ENCODE peak calls at places on chromosomes 12 and 14, in five cellular contexts. G is colonic mucosa, A is tibial nerve, E is kidney epithelial cell, X is SK-N-SH. K is an unnamed sample.

GRCh38 chr12:4107436-4107878 is 166.1 kb upstream of the CCND2 start:
- DNase-seq in A (peak; percentile 74), X (peak; percentile 29), G (peak; percentile 70), E (no peak), K (peak; percentile 72)

GRCh38 chr14:104105071-104105821 is 19.7 kb downstream of the ASPG start:
- DNase-seq in E (no peak), A (no peak), X (no peak), G (peak; percentile 41), K (peak; percentile 5)

GRCh38 chr12:57810450-57810849 is 8.1 kb downstream of the AVIL start:
- DNase-seq in G (no peak), E (peak; percentile 44), A (no peak), X (no peak), K (peak; percentile 71)

GRCh38 chr12:131929530-131930456 is 717 bp downstream of the PUS1 start:
- DNase-seq in E (no peak), A (no peak), G (peak; percentile 44), X (peak; percentile 73), K (peak; percentile 26)

GRCh38 chr12:131631230-131631629 is 79.7 kb upstream of the SFSWAP start:
- DNase-seq in X (no peak), A (no peak), G (no peak), E (no peak), K (no peak)

GRCh38 chr12:9223830-9224229 is 15.6 kb upstream of the PZP start:
- DNase-seq in X (no peak), A (no peak), E (no peak), G (no peak), K (no peak)

GRCh38 chr12:104276192-104277131 is 27.1 kb upstream of the EID3 start:
- DNase-seq in G (peak; percentile 32), X (no peak), E (no peak), A (no peak), K (no peak)

GRCh38 chr14:92677087-92677668 is 71.2 kb downstream of the LGMN start:
- DNase-seq in X (no peak), G (no peak), E (no peak), A (no peak), K (no peak)

GRCh38 chr12:57864811-57865751 is 18.6 kb upstream of the CTDSP2 start:
- DNase-seq in G (peak; percentile 78), X (no peak), A (peak; percentile 67), E (no peak), K (peak; percentile 100)

GRCh38 chr12:118850244-118850825 is 131.0 kb upstream of the SRRM4 start:
- DNase-seq in X (peak; percentile 16), A (no peak), E (no peak), G (no peak), K (peak; percentile 21)

GRCh38 chr12:66688836-66689439 is 10.1 kb upstream of the GRIP1 start:
- DNase-seq in E (no peak), A (no peak), G (peak; percentile 21), X (peak; percentile 4), K (peak; percentile 55)

GRCh38 chr12:89251326-89252237 is 100.7 kb downstream of the DUSP6 start:
- DNase-seq in E (no peak), G (no peak), A (no peak), X (no peak), K (no peak)

GRCh38 chr12:68882251-68882964 is 50.6 kb downstream of the CPM start:
- DNase-seq in E (no peak), X (no peak), A (no peak), G (no peak), K (no peak)

GRCh38 chr12:10497602-10498001 is 8.1 kb upstream of the EIF2S3B start:
- DNase-seq in G (no peak), E (no peak), X (no peak), A (no peak), K (no peak)

GRCh38 chr12:105698047-105698446 is 367.6 kb downstream of the C12orf75 start:
- DNase-seq in G (no peak), E (no peak), X (no peak), A (no peak), K (peak; percentile 19)

GRCh38 chr14:60616326-60617044 is 32.8 kb downstream of the SIX1 start:
- DNase-seq in X (no peak), A (no peak), G (no peak), E (no peak), K (no peak)

GRCh38 chr12:95168746-95169145 is 48.5 kb downstream of the FGD6 start:
- DNase-seq in X (no peak), A (no peak), E (no peak), G (no peak), K (peak; percentile 20)

GRCh38 chr12:94717112-94717511 is 66.8 kb upstream of the TMCC3 start:
- DNase-seq in E (no peak), A (no peak), X (no peak), G (no peak), K (no peak)

GRCh38 chr14:96297000-96297399 is 41.0 kb downstream of the BDKRB1 start:
- DNase-seq in A (no peak), E (no peak), G (no peak), X (peak; percentile 31), K (no peak)

GRCh38 chr12:109740694-109741245 is 27.1 kb downstream of the FAM222A start:
- DNase-seq in A (no peak), X (peak; percentile 10), G (no peak), E (no peak), K (no peak)

DNA sequence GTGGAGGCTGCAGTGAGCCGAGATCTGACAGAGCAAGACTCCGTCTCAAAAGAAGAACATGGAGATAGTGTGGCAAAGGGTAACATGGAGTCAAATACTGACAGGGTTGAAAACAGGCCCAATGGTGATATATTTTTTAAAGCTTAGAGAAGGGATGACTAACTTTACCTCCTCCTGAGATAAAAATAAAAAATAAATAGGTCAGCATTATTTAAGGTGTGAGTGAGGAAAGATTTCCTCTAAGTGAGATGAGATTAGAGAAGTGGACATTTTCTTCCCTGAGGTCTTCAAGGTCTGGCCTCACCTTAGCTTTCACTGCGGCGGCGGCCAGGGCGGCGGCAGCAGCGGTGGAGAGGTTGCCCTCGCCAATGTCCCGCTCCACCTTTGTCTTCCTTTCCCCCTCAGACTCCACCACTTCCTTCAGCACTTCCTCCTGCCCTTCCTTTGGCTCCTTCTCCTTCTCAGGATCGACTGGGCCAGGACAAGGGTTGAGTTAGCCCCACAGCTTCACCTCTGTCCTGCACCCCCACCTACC is 11.1 kb downstream of the MYL6 start:
- DNase-seq in X (no peak), A (no peak), G (no peak), E (no peak), K (no peak)
- H3K36me3 ChIP-seq in X (peaks cover 53% of the 10 kb centered on the region), A (peaks cover 100% of the 10 kb centered on the region), G (peaks cover 27% of the 10 kb centered on the region), E (peaks cover 7% of the 10 kb centered on the region), K (peaks cover 73% of the 10 kb centered on the region)

GRCh38 chr12:124465473-124465872 is 101.9 kb downstream of the NCOR2 start:
- DNase-seq in G (no peak), A (no peak), X (no peak), E (no peak), K (no peak)
- H3K4me3 ChIP-seq in G (no peak overlapping the region), A (no peak overlapping the region), X (no peak overlapping the region), E (no peak overlapping the region), K (no peak overlapping the region)

GRCh38 chr12:46360908-46361666 is 11.5 kb downstream of the SLC38A2 start:
- DNase-seq in A (no peak), G (no peak), E (no peak), X (no peak), K (no peak)
- H3K36me3 ChIP-seq in A (peaks cover 73% of the 10 kb centered on the region), G (peaks cover 35% of the 10 kb centered on the region), E (peaks cover 5% of the 10 kb centered on the region), X (peaks cover 73% of the 10 kb centered on the region), K (peaks cover 77% of the 10 kb centered on the region)

GRCh38 chr14:33733721-33734120 is 217.2 kb downstream of the EGLN3 start:
- DNase-seq in X (no peak), A (no peak), E (no peak), G (no peak), K (no peak)

GRCh38 chr14:33736979-33737378 is 213.9 kb downstream of the EGLN3 start:
- DNase-seq in E (no peak), X (no peak), A (no peak), G (no peak), K (no peak)

GRCh38 chr14:33736299-33736698 is 214.6 kb downstream of the EGLN3 start:
- DNase-seq in E (no peak), X (no peak), G (no peak), A (no peak), K (no peak)

GRCh38 chr14:33733310-33733709 is 217.6 kb downstream of the EGLN3 start:
- DNase-seq in E (no peak), X (no peak), A (no peak), G (no peak), K (no peak)

GRCh38 chr14:33734387-33734786 is 216.5 kb downstream of the EGLN3 start:
- DNase-seq in E (no peak), X (no peak), A (no peak), G (no peak), K (no peak)
- H3K4me3 ChIP-seq in E (no peak overlapping the region), X (no peak overlapping the region), A (no peak overlapping the region), G (no peak overlapping the region), K (no peak overlapping the region)

DNA sequence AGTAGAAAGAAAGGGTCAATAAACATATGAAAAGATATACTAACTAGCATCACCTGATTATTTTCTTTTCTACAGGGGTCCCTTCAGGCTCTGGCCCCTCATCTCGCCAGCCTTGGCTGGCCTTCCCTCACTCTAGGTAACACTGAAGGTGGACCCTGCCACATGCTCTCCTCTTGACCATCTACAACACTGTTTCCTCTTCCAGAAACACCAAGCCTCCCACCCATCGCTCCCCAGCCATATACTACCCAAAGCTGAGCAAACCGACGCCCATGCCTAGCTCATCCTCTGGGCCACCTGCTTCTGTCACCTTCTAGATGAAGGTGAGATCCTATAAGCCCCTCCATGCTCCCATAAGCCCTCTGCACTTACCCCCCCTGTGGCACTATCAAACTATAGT is 14.8 kb downstream of the ANAPC5 start:
- DNase-seq in A (no peak), E (no peak), G (no peak), X (no peak), K (no peak)
- H3K36me3 ChIP-seq in A (peaks cover 93% of the 10 kb centered on the region), E (no peaks in the 10 kb centered on the region), G (no peaks in the 10 kb centered on the region), X (peaks cover 50% of the 10 kb centered on the region), K (peaks cover 36% of the 10 kb centered on the region)

K was measured in SJCRH30.